ENCODE peak calls at places on chromosome 9, in five cellular contexts. T is psoas muscle, J is adrenal gland, C is right cardiac atrium, P is sigmoid colon. L is an unnamed sample. For H3K9me3, the result is how much of the 10 kb centered on the place peaks cover.

GRCh38 chr9:134622896-134623407 is 18.7 kb upstream of the COL5A1 start:
- DNase-seq in T (no peak), J (peak), C (peak), P (no peak), L (no peak)

GRCh38 chr9:105150991-105151685 is 93.3 kb upstream of the SLC44A1 start:
- DNase-seq in T (no peak), J (peak), C (no peak), P (no peak), L (no peak)

GRCh38 chr9:113648048-113648447 is 184.5 kb downstream of the RGS3 start:
- DNase-seq in T (no peak), J (no peak), C (no peak), P (peak), L (no peak)

GRCh38 chr9:69325409-69326212 is 596 bp downstream of the ENTREP1 start:
- DNase-seq in T (peak), J (peak), C (peak), P (no peak), L (peak)

GRCh38 chr9:70601000-70601929 is 186.8 kb upstream of the KLF9 start:
- DNase-seq in T (peak), J (peak), C (peak), P (peak), L (peak)

GRCh38 chr9:72476617-72477375 is 44.6 kb upstream of the TMC1 start:
- DNase-seq in T (no peak), J (no peak), C (no peak), P (no peak), L (no peak)

GRCh38 chr9:137945581-137945980 is 68.0 kb downstream of the CACNA1B start:
- DNase-seq in T (no peak), J (no peak), C (no peak), P (no peak), L (no peak)

GRCh38 chr9:88949961-88950340 is 41.3 kb upstream of the S1PR3 start:
- DNase-seq in T (no peak), J (no peak), C (no peak), P (no peak), L (no peak)

GRCh38 chr9:89872913-89873707 is 268.3 kb downstream of the GADD45G start:
- DNase-seq in T (peak), J (peak), C (peak), P (peak), L (no peak)

GRCh38 chr9:106892632-106893031 is 29.7 kb downstream of the ZNF462 start:
- DNase-seq in T (peak), J (peak), C (no peak), P (peak), L (no peak)

DNA sequence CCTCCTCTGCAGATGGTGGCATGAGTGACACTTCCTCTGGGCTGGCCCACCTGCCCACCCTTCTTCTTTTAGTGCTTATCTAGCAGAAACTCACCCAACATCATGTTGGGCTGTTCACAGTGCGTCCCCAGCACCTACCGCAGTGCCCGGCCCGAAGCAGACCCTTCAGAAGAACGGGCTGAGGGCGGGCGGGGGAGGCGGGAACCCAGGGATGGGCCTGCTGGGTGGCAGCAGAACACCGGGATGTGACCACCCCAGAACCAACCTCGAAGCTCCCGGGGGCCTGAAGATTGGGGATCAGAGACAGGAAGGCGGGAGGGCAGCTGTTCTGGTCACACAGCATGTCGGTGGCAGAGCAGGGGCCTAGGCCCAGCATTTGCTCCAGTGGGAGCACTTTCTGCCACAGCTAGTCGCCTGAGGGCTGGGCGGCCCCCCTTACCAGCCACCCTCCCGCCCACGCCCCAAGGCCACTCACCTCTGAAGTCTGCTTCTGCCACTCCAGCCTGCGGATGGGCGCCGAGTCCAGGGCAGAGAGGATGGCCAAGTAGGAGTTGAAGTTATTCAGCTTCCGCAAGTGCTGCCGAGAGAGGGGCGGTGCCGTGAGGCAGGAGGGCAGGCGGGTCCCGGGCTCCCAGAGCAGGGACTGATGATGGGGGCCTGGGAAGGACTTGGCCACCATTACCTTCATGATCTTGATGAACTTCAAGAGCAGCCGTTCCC is 38.7 kb downstream of the PRRT1B start:
- DNase-seq in T (peak), J (no peak), C (no peak), P (no peak), L (no peak)
- H3K27ac ChIP-seq in T (no peak), J (no peak), C (no peak), P (no peak), L (no peak)

DNA sequence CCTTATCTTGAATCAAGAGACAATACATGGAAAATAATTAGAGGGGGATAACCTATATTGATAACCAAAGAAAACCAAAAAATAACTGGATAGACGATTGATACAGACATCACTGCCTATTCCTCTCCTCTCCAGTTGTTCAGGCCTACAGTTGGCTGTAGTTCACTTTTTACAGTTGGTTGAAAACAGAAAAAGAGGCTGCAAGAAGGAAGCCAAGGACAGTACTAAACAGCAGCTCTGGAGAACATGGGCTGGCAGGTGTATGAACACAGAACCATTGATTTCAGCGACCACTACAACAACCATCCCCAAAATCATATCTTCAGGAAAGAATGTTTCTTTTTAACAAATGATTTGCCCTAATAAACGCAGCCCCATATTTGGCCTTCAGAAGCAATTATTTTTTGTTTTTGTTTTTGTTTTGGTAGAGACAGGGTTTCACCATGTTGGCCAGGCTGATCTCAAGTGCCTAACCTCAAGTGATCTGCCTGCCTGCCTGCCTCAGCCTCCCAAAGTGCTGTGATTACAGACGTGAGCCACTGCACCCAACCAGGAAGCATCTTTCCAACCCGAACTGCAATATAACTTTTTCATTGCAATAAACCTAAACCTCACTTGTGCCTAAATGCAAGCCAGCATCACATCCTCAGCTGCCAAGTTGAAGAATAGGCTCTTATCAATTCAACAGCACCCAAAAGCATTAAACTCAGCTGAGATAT is 64.2 kb downstream of the MLLT3 start:
- DNase-seq in T (no peak), J (no peak), C (no peak), P (no peak), L (no peak)
- H3K9me3 ChIP-seq in T (under half), J (under half), C (under half), P (under half), L (under half)

GRCh38 chr9:135929656-135930445 is 22.5 kb upstream of the CAMSAP1 start:
- DNase-seq in T (peak), J (no peak), C (no peak), P (no peak), L (no peak)
- H3K27ac ChIP-seq in T (peak), J (no peak), C (no peak), P (no peak), L (no peak)

GRCh38 chr9:21890696-21891095 is 88.3 kb downstream of the MTAP start:
- DNase-seq in T (no peak), J (no peak), C (no peak), P (no peak), L (no peak)
- H3K9me3 ChIP-seq in T (under half), J (under half), C (under half), P (under half), L (under half)

DNA sequence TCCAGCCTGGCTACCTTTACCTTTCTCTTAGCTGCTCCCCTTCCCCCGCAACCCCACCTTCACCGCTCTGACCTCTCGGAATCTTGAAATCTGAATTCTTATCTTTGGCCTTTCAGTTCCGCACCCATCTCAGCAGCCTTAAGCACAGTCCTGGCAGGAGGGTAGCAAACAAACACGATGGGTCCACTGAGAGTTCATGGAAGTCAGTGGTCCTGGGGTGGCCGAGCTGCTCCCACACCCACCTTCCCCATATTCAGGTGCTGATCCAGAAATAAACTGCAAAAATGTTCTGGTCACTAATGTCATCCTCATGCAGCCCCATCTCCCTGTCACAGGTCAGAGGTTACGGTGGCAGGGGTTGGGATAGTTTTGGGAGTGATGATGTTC is 59.6 kb upstream of the TBC1D2 start:
- DNase-seq in T (no peak), J (no peak), C (no peak), P (no peak), L (no peak)
- H3K27ac ChIP-seq in T (no peak), J (no peak), C (no peak), P (no peak), L (no peak)